ENCODE peak calls at places on chromosomes 11 and 22, in six cellular contexts. One of them, this sample, is unnamed.

GRCh38 chr22:37077802-37078448 is 26.4 kb downstream of the KCTD17 start:
- DNase-seq in GM23338: peak; percentile 79
- DNase-seq in K562: peak; percentile 82
- DNase-seq in GM12878: no peak
- DNase-seq in A549: peak; percentile 42
- DNase-seq in HepG2: peak; percentile 29
- DNase-seq in this sample: peak; percentile 49

GRCh38 chr11:61297741-61298140 is 2.6 kb upstream of the VWCE start:
- DNase-seq in GM12878: no peak
- DNase-seq in HepG2: peak; percentile 29
- DNase-seq in A549: no peak
- DNase-seq in K562: no peak
- DNase-seq in GM23338: no peak
- DNase-seq in this sample: no peak

GRCh38 chr11:12729941-12730340 is 55.7 kb downstream of the TEAD1 start:
- DNase-seq in A549: no peak
- DNase-seq in K562: no peak
- DNase-seq in GM23338: no peak
- DNase-seq in GM12878: no peak
- DNase-seq in HepG2: no peak
- DNase-seq in this sample: no peak

GRCh38 chr11:104432981-104433380 is 269.0 kb upstream of the PDGFD start:
- DNase-seq in A549: no peak
- DNase-seq in GM23338: no peak
- DNase-seq in GM12878: no peak
- DNase-seq in K562: no peak
- DNase-seq in HepG2: no peak
- DNase-seq in this sample: no peak

GRCh38 chr11:122754553-122755322 is 83.6 kb upstream of the CRTAM start:
- DNase-seq in HepG2: peak; percentile 24
- DNase-seq in K562: peak; percentile 30
- DNase-seq in GM12878: no peak
- DNase-seq in A549: no peak
- DNase-seq in GM23338: peak; percentile 73
- DNase-seq in this sample: no peak

GRCh38 chr11:71322861-71323582 is 70.6 kb upstream of the SHANK2 start:
- DNase-seq in GM23338: no peak
- DNase-seq in A549: no peak
- DNase-seq in HepG2: no peak
- DNase-seq in K562: no peak
- DNase-seq in GM12878: no peak
- DNase-seq in this sample: no peak

GRCh38 chr11:87722756-87723599 is 452.3 kb downstream of the RAB38 start:
- DNase-seq in A549: peak; percentile 23
- DNase-seq in HepG2: peak; percentile 7
- DNase-seq in GM12878: no peak
- DNase-seq in K562: no peak
- DNase-seq in GM23338: peak; percentile 70
- DNase-seq in this sample: no peak

GRCh38 chr11:68441466-68442230 is 18.9 kb upstream of the PPP6R3 start:
- DNase-seq in A549: no peak
- DNase-seq in K562: no peak
- DNase-seq in GM23338: no peak
- DNase-seq in GM12878: no peak
- DNase-seq in HepG2: no peak
- DNase-seq in this sample: no peak

GRCh38 chr11:86782781-86783180 is 17.6 kb upstream of the PRSS23 start:
- DNase-seq in K562: no peak
- DNase-seq in GM23338: no peak
- DNase-seq in HepG2: no peak
- DNase-seq in GM12878: no peak
- DNase-seq in A549: no peak
- DNase-seq in this sample: no peak

GRCh38 chr11:12863605-12864121 is 145.5 kb upstream of the RASSF10 start:
- DNase-seq in HepG2: no peak
- DNase-seq in GM12878: no peak
- DNase-seq in GM23338: no peak
- DNase-seq in K562: no peak
- DNase-seq in A549: no peak
- DNase-seq in this sample: no peak

GRCh38 chr11:62614275-62614674 is 1.2 kb downstream of the ROM1 start:
- DNase-seq in GM12878: no peak
- DNase-seq in GM23338: no peak
- DNase-seq in A549: no peak
- DNase-seq in K562: peak; percentile 58
- DNase-seq in HepG2: peak; percentile 35
- DNase-seq in this sample: no peak

GRCh38 chr11:66509131-66509561 is 1.3 kb upstream of the BBS1 start:
- DNase-seq in HepG2: peak; percentile 72
- DNase-seq in K562: no peak
- DNase-seq in A549: no peak
- DNase-seq in GM23338: no peak
- DNase-seq in GM12878: no peak
- DNase-seq in this sample: peak; percentile 81

GRCh38 chr11:33375236-33375635 is 118.1 kb downstream of the HIPK3 start:
- DNase-seq in GM23338: peak; percentile 28
- DNase-seq in HepG2: no peak
- DNase-seq in A549: no peak
- DNase-seq in GM12878: no peak
- DNase-seq in K562: no peak
- DNase-seq in this sample: no peak

GRCh38 chr11:8787372-8787771 is 104.8 kb downstream of the RPL27A start:
- DNase-seq in GM23338: no peak
- DNase-seq in A549: no peak
- DNase-seq in GM12878: no peak
- DNase-seq in K562: no peak
- DNase-seq in HepG2: no peak
- DNase-seq in this sample: no peak

GRCh38 chr11:2561283-2562180 is 116.7 kb downstream of the KCNQ1 start:
- DNase-seq in A549: no peak
- DNase-seq in K562: no peak
- DNase-seq in HepG2: no peak
- DNase-seq in GM23338: no peak
- DNase-seq in GM12878: no peak
- DNase-seq in this sample: peak; percentile 26

GRCh38 chr11:765025-765801 is 12.1 kb downstream of the GATD1 start:
- DNase-seq in HepG2: peak; percentile 35
- DNase-seq in K562: peak; percentile 54
- DNase-seq in GM12878: no peak
- DNase-seq in A549: peak; percentile 82
- DNase-seq in GM23338: peak; percentile 88
- DNase-seq in this sample: peak; percentile 70

GRCh38 chr11:87966744-87967143 is 208.5 kb downstream of the RAB38 start:
- DNase-seq in HepG2: no peak
- DNase-seq in GM23338: no peak
- DNase-seq in GM12878: no peak
- DNase-seq in K562: no peak
- DNase-seq in A549: no peak
- DNase-seq in this sample: no peak

GRCh38 chr11:35622070-35622469 is 3.8 kb downstream of the FJX1 start:
- DNase-seq in HepG2: peak; percentile 6
- DNase-seq in GM23338: peak; percentile 70
- DNase-seq in A549: no peak
- DNase-seq in GM12878: no peak
- DNase-seq in K562: no peak
- DNase-seq in this sample: no peak

GRCh38 chr22:36244522-36245391 is 5.4 kb upstream of the APOL2 start:
- DNase-seq in HepG2: no peak
- DNase-seq in GM12878: no peak
- DNase-seq in A549: no peak
- DNase-seq in K562: no peak
- DNase-seq in GM23338: no peak
- DNase-seq in this sample: no peak

GRCh38 chr11:494761-495536 is 12.1 kb downstream of the RNH1 start:
- DNase-seq in A549: no peak
- DNase-seq in K562: no peak
- DNase-seq in HepG2: no peak
- DNase-seq in GM12878: no peak
- DNase-seq in GM23338: no peak
- DNase-seq in this sample: no peak

DNA sequence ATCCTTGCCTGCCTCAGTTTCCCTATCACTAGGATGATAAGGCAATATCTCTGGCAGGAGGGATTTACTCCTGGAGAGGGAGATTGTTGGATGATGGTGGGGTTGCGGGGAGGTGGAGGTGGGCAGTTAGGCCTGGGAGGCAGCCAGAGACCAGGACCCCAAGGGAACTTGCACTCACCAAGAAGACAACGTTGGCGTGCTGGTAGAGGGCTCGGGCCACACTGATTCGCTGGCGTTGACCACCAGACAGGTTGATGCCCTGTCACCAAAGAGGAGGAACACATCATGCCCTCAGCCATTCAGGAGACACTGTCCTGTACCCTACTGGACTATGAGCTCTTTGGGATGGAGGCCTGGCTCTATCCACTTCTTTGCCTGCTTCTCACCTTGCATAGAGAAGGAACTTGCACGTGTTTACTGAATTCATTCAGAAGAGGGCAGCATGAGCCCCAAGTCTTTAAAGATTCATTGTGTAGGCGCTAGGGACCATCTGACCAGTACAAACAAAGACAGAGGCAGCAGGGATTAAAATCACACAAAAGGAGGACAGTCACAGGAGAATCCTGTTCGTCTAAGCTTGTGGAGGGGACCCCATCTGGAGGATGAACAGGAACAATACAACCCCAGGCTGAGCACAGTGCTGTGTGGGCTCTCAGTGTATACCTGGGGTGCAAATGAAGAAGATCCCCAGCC is 24.2 kb upstream of the KCNJ11 start:
- DNase-seq in K562: no peak
- DNase-seq in A549: peak; percentile 29
- DNase-seq in GM12878: no peak
- DNase-seq in HepG2: no peak
- DNase-seq in GM23338: peak; percentile 34
- DNase-seq in this sample: no peak
- TF ChIP-seq REST in K562: no peak
- TF ChIP-seq REST in A549: no peak
- TF ChIP-seq REST in GM12878: no peak
- TF ChIP-seq REST in HepG2: no peak
- TF ChIP-seq REST in GM23338: no peak
- TF ChIP-seq REST in this sample: no peak

GRCh38 chr11:130850185-130850944 is 65.9 kb downstream of the SNX19 start:
- DNase-seq in A549: no peak
- DNase-seq in GM23338: no peak
- DNase-seq in HepG2: no peak
- DNase-seq in K562: no peak
- DNase-seq in GM12878: no peak
- DNase-seq in this sample: no peak
- TF ChIP-seq REST in A549: no peak
- TF ChIP-seq REST in GM23338: no peak
- TF ChIP-seq REST in HepG2: no peak
- TF ChIP-seq REST in K562: no peak
- TF ChIP-seq REST in GM12878: no peak
- TF ChIP-seq REST in this sample: no peak

DNA sequence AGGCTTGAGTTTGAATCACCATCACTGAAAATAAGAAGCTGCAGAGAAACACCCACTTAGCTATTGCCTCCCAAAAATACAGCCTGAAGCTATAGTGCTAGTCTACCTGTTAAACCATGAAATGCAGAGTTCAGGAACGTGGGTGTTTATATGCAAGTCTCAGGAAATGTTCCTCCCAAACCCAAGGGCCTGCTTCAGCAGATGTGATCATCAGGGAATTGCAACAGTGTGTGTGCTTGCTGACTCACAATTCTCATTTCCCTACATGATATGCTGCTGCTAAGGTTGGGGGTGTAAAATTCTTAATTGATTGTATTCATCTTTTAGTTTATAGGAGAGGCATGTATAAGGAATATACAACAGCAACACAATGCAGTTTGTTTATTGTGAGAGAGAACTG is 49.6 kb downstream of the NUP98 start:
- DNase-seq in GM23338: no peak
- DNase-seq in K562: no peak
- DNase-seq in GM12878: no peak
- DNase-seq in A549: peak; percentile 15
- DNase-seq in HepG2: no peak
- DNase-seq in this sample: peak; percentile 10
- TF ChIP-seq REST in GM23338: no peak
- TF ChIP-seq REST in K562: no peak
- TF ChIP-seq REST in GM12878: no peak
- TF ChIP-seq REST in A549: no peak
- TF ChIP-seq REST in HepG2: no peak
- TF ChIP-seq REST in this sample: no peak

GRCh38 chr11:126546694-126547093 is 191.2 kb downstream of the ST3GAL4 start:
- DNase-seq in HepG2: no peak
- DNase-seq in A549: no peak
- DNase-seq in K562: no peak
- DNase-seq in GM23338: no peak
- DNase-seq in GM12878: no peak
- DNase-seq in this sample: no peak
- TF ChIP-seq REST in HepG2: no peak
- TF ChIP-seq REST in A549: no peak
- TF ChIP-seq REST in K562: no peak
- TF ChIP-seq REST in GM23338: no peak
- TF ChIP-seq REST in GM12878: no peak
- TF ChIP-seq REST in this sample: no peak